ENCODE peak calls at places on chromosomes 3 and 15, in nine cellular contexts. E is BJ, H is cardiac muscle cell, K is ovary, O is thoracic aorta, V is ascending aorta, U is tibial artery, Y is mammary epithelial cell, Z is psoas muscle. G is an unnamed sample.

GRCh38 chr3:99324854-99325253 is 313.5 kb upstream of the COL8A1 start:
- DNase-seq in E (no peak), V (no peak), U (no peak), Y (no peak), H (no peak), Z (no peak), K (no peak), O (no peak), G (no peak)

GRCh38 chr3:115239717-115240116 is 92.6 kb upstream of the ZBTB20 start:
- DNase-seq in U (peak), K (no peak), H (peak), V (peak), O (peak), E (peak), Y (peak), Z (peak), G (peak)

GRCh38 chr3:47884603-47885002 is 81.7 kb downstream of the DHX30 start:
- DNase-seq in V (no peak), O (no peak), Y (no peak), H (no peak), E (no peak), Z (no peak), K (no peak), U (no peak), G (no peak)

GRCh38 chr3:179113903-179114302 is 34.3 kb upstream of the PIK3CA start:
- DNase-seq in O (no peak), V (no peak), K (no peak), E (no peak), Z (no peak), H (peak), Y (no peak), U (no peak), G (peak)

GRCh38 chr3:175342196-175342595 is 483.1 kb downstream of the NAALADL2 start:
- DNase-seq in E (no peak), Z (no peak), Y (peak), O (no peak), V (no peak), K (no peak), U (no peak), H (peak), G (peak)

GRCh38 chr15:68653031-68653635 is 74.3 kb downstream of the CORO2B start:
- DNase-seq in U (no peak), V (peak), E (no peak), K (no peak), H (no peak), Z (no peak), Y (no peak), O (no peak), G (no peak)

GRCh38 chr3:46539443-46540005 is 26.6 kb downstream of the LRRC2 start:
- DNase-seq in U (no peak), H (no peak), V (no peak), E (no peak), Z (no peak), Y (no peak), K (no peak), O (no peak), G (no peak)

GRCh38 chr15:55255714-55256113 is 33.9 kb downstream of the RAB27A start:
- DNase-seq in Z (no peak), K (no peak), V (no peak), E (no peak), Y (no peak), O (no peak), H (no peak), U (no peak), G (no peak)

GRCh38 chr15:63462053-63462452 is 42.3 kb upstream of the USP3 start:
- DNase-seq in H (peak), E (no peak), U (no peak), Y (no peak), K (no peak), Z (no peak), O (no peak), V (no peak), G (peak)

GRCh38 chr15:98421419-98422085 is 226.8 kb upstream of the IGF1R start:
- DNase-seq in E (no peak), V (peak), O (no peak), Y (peak), K (peak), Z (peak), H (peak), U (peak), G (no peak)

GRCh38 chr15:49301562-49301961 is 121.5 kb upstream of the FGF7 start:
- DNase-seq in H (peak), Y (peak), Z (no peak), V (no peak), O (no peak), K (no peak), E (no peak), U (no peak), G (peak)

GRCh38 chr15:56327721-56328502 is 37.3 kb upstream of the TEX9 start:
- DNase-seq in E (no peak), V (no peak), H (peak), K (no peak), O (no peak), Z (no peak), Y (peak), U (no peak), G (peak)

GRCh38 chr15:98955331-98955730 is 52.3 kb downstream of the PGPEP1L start:
- DNase-seq in V (no peak), O (no peak), E (no peak), Z (peak), U (peak), K (peak), H (no peak), Y (no peak), G (no peak)

GRCh38 chr3:64345351-64345750 is 120.1 kb upstream of the PRICKLE2 start:
- DNase-seq in Y (peak), E (no peak), K (no peak), V (no peak), O (no peak), H (peak), U (no peak), Z (no peak), G (peak)

GRCh38 chr3:66268864-66269263 is 48.1 kb downstream of the SLC25A26 start:
- DNase-seq in U (no peak), V (no peak), O (no peak), H (no peak), Z (no peak), E (no peak), K (no peak), Y (no peak), G (no peak)

GRCh38 chr15:52295421-52295991 is at the start of gene MYO5C:
- DNase-seq in Y (peak), V (peak), K (no peak), H (peak), E (no peak), Z (peak), U (peak), O (no peak), G (peak)

GRCh38 chr3:77348244-77348855 is 308.5 kb downstream of the ROBO2 start:
- DNase-seq in U (no peak), V (no peak), E (no peak), O (no peak), K (no peak), Z (no peak), Y (no peak), H (peak), G (no peak)

GRCh38 chr3:157938154-157938774 is 168.0 kb downstream of the SHOX2 start:
- DNase-seq in V (no peak), Y (peak), H (peak), E (no peak), U (peak), K (no peak), Z (no peak), O (no peak), G (peak)

GRCh38 chr3:15467227-15468181 is 40.1 kb downstream of the EAF1 start:
- DNase-seq in O (no peak), V (no peak), H (peak), Z (peak), K (no peak), E (no peak), U (no peak), Y (no peak), G (no peak)

GRCh38 chr15:31387101-31387482 is 60.5 kb downstream of the KLF13 start:
- DNase-seq in H (no peak), O (no peak), Z (no peak), Y (no peak), U (no peak), K (no peak), E (no peak), V (peak), G (no peak)

GRCh38 chr3:188262913-188263683 is 109.1 kb downstream of the LPP start:
- DNase-seq in E (peak), Z (no peak), H (peak), Y (no peak), O (peak), V (peak), U (peak), K (no peak), G (peak)

GRCh38 chr15:35260961-35261360 is 175.9 kb upstream of the NANOGP8 start:
- DNase-seq in O (no peak), U (no peak), V (no peak), K (no peak), E (no peak), H (no peak), Z (no peak), Y (no peak), G (peak)

GRCh38 chr15:25136119-25136518 is 181.3 kb downstream of the SNRPN start:
- DNase-seq in Y (no peak), E (no peak), K (no peak), Z (no peak), U (no peak), H (peak), V (no peak), O (no peak), G (no peak)

GRCh38 chr15:57167821-57168395 is 208.4 kb upstream of the CGNL1 start:
- DNase-seq in O (no peak), Y (no peak), U (no peak), V (no peak), Z (no peak), H (peak), K (no peak), E (no peak), G (peak)

GRCh38 chr3:454986-455385 is 258.4 kb downstream of the CHL1 start:
- DNase-seq in E (no peak), Z (no peak), O (no peak), K (no peak), H (no peak), U (no peak), V (no peak), Y (no peak), G (no peak)

GRCh38 chr3:87191641-87192040 is 35.5 kb upstream of the CHMP2B start:
- DNase-seq in V (no peak), K (no peak), Z (no peak), E (peak), H (no peak), U (no peak), Y (no peak), O (no peak), G (peak)

GRCh38 chr15:80780416-80781221 is 1.4 kb downstream of the CEMIP start:
- DNase-seq in H (peak), Y (peak), U (no peak), V (no peak), E (no peak), Z (peak), O (no peak), K (peak), G (peak)

GRCh38 chr3:157294444-157294843 is 134.5 kb upstream of the CCNL1 start:
- DNase-seq in O (no peak), H (peak), V (no peak), Y (no peak), Z (no peak), U (no peak), K (no peak), E (no peak), G (peak)

GRCh38 chr15:68373028-68373427 is 58.9 kb downstream of the ITGA11 start:
- DNase-seq in U (no peak), K (no peak), O (no peak), H (no peak), E (no peak), Y (no peak), Z (no peak), V (peak), G (no peak)

GRCh38 chr3:135736740-135737139 is 228.8 kb upstream of the PPP2R3A start:
- DNase-seq in U (no peak), H (no peak), E (no peak), O (no peak), Z (no peak), K (no peak), V (no peak), Y (peak), G (no peak)

GRCh38 chr3:156416846-156417581 is 137.9 kb downstream of the SSR3 start:
- DNase-seq in Y (no peak), K (no peak), U (no peak), E (no peak), O (no peak), H (no peak), V (no peak), Z (no peak), G (peak)

GRCh38 chr3:193975072-193975535 is 160.8 kb upstream of the HES1 start:
- DNase-seq in K (no peak), E (no peak), U (no peak), V (no peak), H (no peak), O (no peak), Z (no peak), Y (no peak), G (no peak)

GRCh38 chr3:163056874-163057497 is 1560.4 kb downstream of the OTOL1 start:
- DNase-seq in E (no peak), H (peak), K (no peak), O (no peak), Z (no peak), U (peak), V (no peak), Y (peak), G (no peak)

GRCh38 chr3:12194209-12194608 is 35.5 kb upstream of the TIMP4 start:
- DNase-seq in V (no peak), K (no peak), U (no peak), E (peak), H (peak), Y (peak), O (no peak), Z (no peak), G (peak)

GRCh38 chr3:36362973-36363372 is 17.3 kb upstream of the STAC start:
- DNase-seq in Z (no peak), U (no peak), E (no peak), H (peak), Y (peak), K (no peak), V (no peak), O (no peak), G (peak)

GRCh38 chr15:70159397-70160009 is 61.8 kb upstream of the TLE3 start:
- DNase-seq in H (no peak), O (no peak), Z (no peak), U (no peak), E (no peak), V (no peak), Y (no peak), K (no peak), G (no peak)
- TF ChIP-seq CTCF in H (no peak), O (no peak), Z (no peak), U (no peak), E (no peak), V (no peak), Y (no peak), K (no peak), G (no peak)

DNA sequence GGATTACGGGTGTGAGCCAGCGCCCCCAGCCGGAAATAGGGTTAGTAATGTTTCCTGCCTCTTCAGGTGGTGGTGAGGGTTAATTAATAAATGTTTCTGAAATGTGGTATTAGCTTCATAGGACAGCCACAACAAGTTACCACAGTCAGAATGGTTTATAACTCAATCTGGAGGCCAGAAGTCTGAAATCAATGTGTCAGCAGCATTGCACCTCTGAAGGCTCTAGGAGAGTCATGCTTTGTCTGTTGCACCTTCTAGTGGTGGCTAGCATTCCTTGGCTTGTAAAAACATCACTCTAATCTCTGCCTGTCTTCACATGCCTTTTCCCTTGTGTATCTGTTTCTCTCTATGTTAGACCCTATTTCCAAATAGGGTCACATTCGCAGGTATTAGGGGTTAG is 7.8 kb upstream of the RPSA start:
- DNase-seq in Y (peak), H (no peak), U (no peak), O (no peak), Z (no peak), V (no peak), K (no peak), E (no peak), G (no peak)
- TF ChIP-seq CTCF in Y (no peak), H (no peak), U (no peak), O (no peak), Z (no peak), V (no peak), K (no peak), E (no peak), G (no peak)

DNA sequence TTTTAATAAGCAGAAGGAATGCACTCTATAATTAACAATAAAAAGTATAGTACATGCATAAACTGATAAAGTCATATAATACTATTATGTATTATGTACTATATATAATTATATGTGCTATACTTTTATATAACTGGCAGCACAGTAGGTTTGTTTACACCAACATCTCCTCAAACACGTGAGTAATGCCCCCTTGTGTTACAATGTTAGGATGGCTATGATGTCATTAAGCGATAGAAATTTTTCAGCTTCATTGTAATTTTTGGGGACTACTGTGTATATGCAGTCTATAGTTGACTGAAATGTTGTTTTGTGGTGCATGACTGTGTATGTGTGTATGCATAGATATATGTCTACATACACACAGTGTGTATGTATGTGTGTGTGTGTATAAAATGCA is 100.6 kb downstream of the SLMAP start:
- DNase-seq in H (peak), E (no peak), V (no peak), U (no peak), Z (no peak), O (no peak), K (no peak), Y (no peak), G (no peak)
- TF ChIP-seq CTCF in H (peak), E (peak), V (no peak), U (no peak), Z (no peak), O (no peak), K (peak), Y (no peak), G (peak)

GRCh38 chr3:125142418-125142778 is 70.2 kb downstream of the SLC12A8 start:
- DNase-seq in E (no peak), Y (no peak), V (no peak), H (no peak), U (no peak), O (no peak), K (no peak), Z (no peak), G (no peak)

GRCh38 chr3:125140817-125141595 is 71.5 kb downstream of the SLC12A8 start:
- DNase-seq in Z (no peak), K (no peak), O (no peak), V (no peak), U (no peak), Y (no peak), H (no peak), E (no peak), G (no peak)

GRCh38 chr3:125143538-125143937 is 69.0 kb downstream of the SLC12A8 start:
- DNase-seq in Y (no peak), V (no peak), H (peak), O (no peak), Z (no peak), K (no peak), U (no peak), E (no peak), G (no peak)

GRCh38 chr3:125140011-125140813 is 72.3 kb downstream of the SLC12A8 start:
- DNase-seq in K (no peak), U (no peak), Z (no peak), H (peak), V (peak), Y (peak), O (no peak), E (peak), G (peak)

GRCh38 chr3:125141596-125142417 is 70.7 kb downstream of the SLC12A8 start:
- DNase-seq in Z (peak), K (peak), O (no peak), U (peak), Y (no peak), E (no peak), V (no peak), H (peak), G (no peak)
- TF ChIP-seq CTCF in Z (peak), K (no peak), O (no peak), U (peak), Y (no peak), E (peak), V (peak), H (peak), G (no peak)

DNA sequence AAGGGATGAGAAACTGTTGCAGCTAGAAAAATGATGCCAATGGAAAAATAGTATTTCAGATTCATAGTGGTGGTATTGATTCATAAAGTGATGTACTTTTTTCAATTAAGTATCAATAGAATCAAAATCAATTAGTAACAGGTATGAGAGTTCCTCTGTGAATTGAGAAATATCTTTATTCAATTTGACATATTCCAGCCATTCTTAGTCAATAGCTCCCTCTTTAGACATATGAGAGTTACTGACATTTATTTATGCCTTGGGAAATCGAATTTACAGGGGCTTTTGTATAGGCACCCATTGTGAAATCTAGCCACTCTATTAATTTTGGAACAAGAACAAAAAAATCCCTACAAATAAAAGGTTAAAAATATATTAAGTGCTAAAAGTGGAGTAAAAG is 386.9 kb upstream of the CNTN3 start:
- DNase-seq in Z (no peak), H (peak), V (no peak), U (no peak), Y (peak), K (no peak), O (no peak), E (no peak), G (no peak)
- TF ChIP-seq CTCF in Z (no peak), H (peak), V (no peak), U (peak), Y (peak), K (no peak), O (no peak), E (peak), G (no peak)

GRCh38 chr3:185978516-185978915 is 40.7 kb upstream of the TRA2B start:
- DNase-seq in Y (no peak), K (no peak), E (no peak), O (no peak), U (no peak), H (no peak), Z (no peak), V (peak), G (no peak)

GRCh38 chr3:185979721-185980121 is 41.9 kb upstream of the TRA2B start:
- DNase-seq in Z (no peak), U (no peak), H (no peak), Y (no peak), V (no peak), O (no peak), E (no peak), K (no peak), G (no peak)

GRCh38 chr3:185976100-185976499 is 38.3 kb upstream of the TRA2B start:
- DNase-seq in U (no peak), Z (no peak), H (no peak), Y (no peak), O (no peak), V (peak), E (no peak), K (no peak), G (no peak)

GRCh38 chr3:185976977-185977678 is 39.3 kb upstream of the TRA2B start:
- DNase-seq in O (no peak), Z (peak), K (no peak), H (peak), U (peak), E (no peak), Y (peak), V (peak), G (peak)

DNA sequence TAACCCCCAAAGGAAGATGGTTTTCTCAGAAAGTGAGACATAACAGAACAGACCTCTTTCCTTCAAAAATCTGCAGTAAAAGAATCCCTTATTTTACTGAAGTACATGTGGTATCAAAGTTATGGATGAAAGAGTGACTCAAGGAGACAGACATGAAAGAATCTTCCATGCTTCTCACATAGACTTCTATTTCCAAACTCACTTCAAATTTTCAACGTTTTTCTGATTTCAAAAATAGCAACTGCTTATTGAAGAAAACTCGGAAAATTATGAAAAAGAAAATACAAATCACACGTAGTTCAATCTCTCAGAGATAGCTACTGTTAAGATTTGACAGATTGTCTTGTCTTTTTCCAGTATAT is 39.8 kb upstream of the TRA2B start:
- DNase-seq in K (no peak), V (no peak), U (no peak), E (no peak), O (no peak), H (no peak), Y (no peak), Z (no peak), G (no peak)
- TF ChIP-seq CTCF in K (no peak), V (no peak), U (no peak), E (no peak), O (peak), H (no peak), Y (no peak), Z (no peak), G (no peak)

G was measured in astrocyte.